ENCODE peak calls at places on chromosomes 4 and X, in four cellular contexts. One of them, this sample, is unnamed.
A peak's percentile ranks its signal among the peaks of the same experiment; 100 is the strongest.

GRCh38 chr4:105588252-105588651 is 35.8 kb downstream of the ARHGEF38 start:
- DNase-seq in naive thymus-derived CD4-positive, alpha-beta T cell: no peak
- DNase-seq in NCI-H510A: no peak
- DNase-seq in HuH-7.5: no peak
- DNase-seq in this sample: no peak

GRCh38 chr4:3791910-3792542 is 25.8 kb downstream of the ADRA2C start:
- DNase-seq in HuH-7.5: peak; percentile 87
- DNase-seq in naive thymus-derived CD4-positive, alpha-beta T cell: peak; percentile 39
- DNase-seq in NCI-H510A: no peak
- DNase-seq in this sample: no peak

GRCh38 chrX:13203281-13203680 is 116.6 kb downstream of the ATXN3L start:
- DNase-seq in naive thymus-derived CD4-positive, alpha-beta T cell: no peak
- DNase-seq in NCI-H510A: no peak
- DNase-seq in HuH-7.5: no peak
- DNase-seq in this sample: no peak

GRCh38 chrX:12751887-12752286 is 39.3 kb upstream of the PRPS2 start:
- DNase-seq in HuH-7.5: no peak
- DNase-seq in NCI-H510A: no peak
- DNase-seq in naive thymus-derived CD4-positive, alpha-beta T cell: no peak
- DNase-seq in this sample: no peak

GRCh38 chrX:112820364-112821308 is 20.0 kb downstream of the AMOT start:
- DNase-seq in HuH-7.5: no peak
- DNase-seq in naive thymus-derived CD4-positive, alpha-beta T cell: no peak
- DNase-seq in NCI-H510A: no peak
- DNase-seq in this sample: no peak

GRCh38 chr4:8105303-8106100 is 53.1 kb downstream of the ABLIM2 start:
- DNase-seq in naive thymus-derived CD4-positive, alpha-beta T cell: no peak
- DNase-seq in HuH-7.5: no peak
- DNase-seq in NCI-H510A: no peak
- DNase-seq in this sample: no peak

GRCh38 chr4:74886490-74886889 is 46.4 kb upstream of the PARM1 start:
- DNase-seq in naive thymus-derived CD4-positive, alpha-beta T cell: no peak
- DNase-seq in NCI-H510A: peak; percentile 89
- DNase-seq in HuH-7.5: no peak
- DNase-seq in this sample: peak; percentile 58

GRCh38 chr4:185359767-185360446 is 35.8 kb downstream of the LRP2BP start:
- DNase-seq in naive thymus-derived CD4-positive, alpha-beta T cell: no peak
- DNase-seq in HuH-7.5: no peak
- DNase-seq in NCI-H510A: no peak
- DNase-seq in this sample: no peak

GRCh38 chr4:113575391-113575790 is 186.1 kb downstream of the CAMK2D start:
- DNase-seq in HuH-7.5: no peak
- DNase-seq in naive thymus-derived CD4-positive, alpha-beta T cell: no peak
- DNase-seq in NCI-H510A: no peak
- DNase-seq in this sample: no peak

GRCh38 chr4:106238819-106239420 is 77.1 kb downstream of the TBCK start:
- DNase-seq in HuH-7.5: peak; percentile 2
- DNase-seq in naive thymus-derived CD4-positive, alpha-beta T cell: no peak
- DNase-seq in NCI-H510A: no peak
- DNase-seq in this sample: no peak

GRCh38 chr4:168574581-168575295 is 77.9 kb downstream of the PALLD start:
- DNase-seq in HuH-7.5: no peak
- DNase-seq in NCI-H510A: no peak
- DNase-seq in naive thymus-derived CD4-positive, alpha-beta T cell: no peak
- DNase-seq in this sample: no peak

GRCh38 chr4:19216495-19216894 is 1035.2 kb upstream of the SLIT2 start:
- DNase-seq in naive thymus-derived CD4-positive, alpha-beta T cell: no peak
- DNase-seq in NCI-H510A: no peak
- DNase-seq in HuH-7.5: no peak
- DNase-seq in this sample: no peak

GRCh38 chrX:120499301-120500097 is 30.4 kb upstream of the LAMP2 start:
- DNase-seq in naive thymus-derived CD4-positive, alpha-beta T cell: no peak
- DNase-seq in NCI-H510A: no peak
- DNase-seq in HuH-7.5: no peak
- DNase-seq in this sample: no peak

GRCh38 chr4:183503497-183504063 is 1.3 kb upstream of the ING2 start:
- DNase-seq in NCI-H510A: no peak
- DNase-seq in HuH-7.5: no peak
- DNase-seq in naive thymus-derived CD4-positive, alpha-beta T cell: no peak
- DNase-seq in this sample: no peak

This sample was measured in DMS79.